ENCODE peak calls at places on chromosomes 1 and 21, in six cellular contexts. S is thoracic aorta; T is CD4-positive, alpha-beta T cell; H is CD8-positive, alpha-beta memory T cell; P is left lung; E is uterus. L is an unnamed sample.

GRCh38 chr1:185479781-185480180 is 162.7 kb upstream of the IVNS1ABP start:
- DNase-seq in S (no peak), T (no peak), H (no peak), P (no peak), E (no peak), L (no peak)

GRCh38 chr21:16193758-16194606 is 464.2 kb downstream of the USP25 start:
- DNase-seq in S (no peak), T (no peak), H (no peak), P (peak), E (peak), L (peak)

GRCh38 chr1:21795075-21795474 is 12.1 kb upstream of the USP48 start:
- DNase-seq in S (no peak), T (no peak), H (no peak), P (no peak), E (no peak), L (no peak)

GRCh38 chr21:34282223-34282622 is 81.6 kb upstream of the KCNE2 start:
- DNase-seq in S (no peak), T (no peak), H (no peak), P (no peak), E (no peak), L (no peak)

GRCh38 chr1:153324912-153325311 is 12.2 kb upstream of the PGLYRP3 start:
- DNase-seq in S (no peak), T (no peak), H (no peak), P (no peak), E (no peak), L (no peak)

GRCh38 chr1:78054559-78054958 is 8.8 kb downstream of the GIPC2 start:
- DNase-seq in S (no peak), T (no peak), H (no peak), P (no peak), E (no peak), L (no peak)

GRCh38 chr1:166164995-166165660 is 1.7 kb downstream of the FAM78B start:
- DNase-seq in S (no peak), T (no peak), H (no peak), P (no peak), E (peak), L (no peak)

GRCh38 chr1:156126701-156127534 is 12.4 kb downstream of the LMNA start:
- DNase-seq in S (no peak), T (peak), H (peak), P (peak), E (peak), L (peak)

GRCh38 chr1:21603177-21604138 is 65.7 kb downstream of the RAP1GAP start:
- DNase-seq in S (no peak), T (no peak), H (no peak), P (no peak), E (no peak), L (no peak)

GRCh38 chr1:150576794-150577556 is 2.4 kb downstream of the MCL1 start:
- DNase-seq in S (no peak), T (no peak), H (peak), P (no peak), E (no peak), L (no peak)

GRCh38 chr21:34668803-34669148 is at the start of gene CLIC6:
- DNase-seq in S (no peak), T (no peak), H (no peak), P (peak), E (no peak), L (no peak)

GRCh38 chr1:147771216-147772125 is 11.1 kb upstream of the GJA5 start:
- DNase-seq in S (peak), T (no peak), H (no peak), P (no peak), E (peak), L (peak)

GRCh38 chr1:63318255-63319068 is 3.9 kb upstream of the FOXD3 start:
- DNase-seq in S (no peak), T (no peak), H (no peak), P (no peak), E (no peak), L (no peak)

GRCh38 chr1:26550946-26551345 is 21.4 kb downstream of the RPS6KA1 start:
- DNase-seq in S (no peak), T (no peak), H (no peak), P (no peak), E (no peak), L (no peak)

GRCh38 chr21:31136891-31137290 is 98.6 kb upstream of the KRTAP19-8 start:
- DNase-seq in S (no peak), T (no peak), H (no peak), P (no peak), E (peak), L (peak)

GRCh38 chr1:186178426-186179043 is 196.5 kb downstream of the TPR start:
- DNase-seq in S (no peak), T (no peak), H (no peak), P (no peak), E (no peak), L (no peak)

GRCh38 chr21:14482165-14482564 is 64.0 kb downstream of the SAMSN1 start:
- DNase-seq in S (no peak), T (peak), H (peak), P (no peak), E (no peak), L (no peak)

GRCh38 chr1:56566040-56566774 is 13.2 kb downstream of the PLPP3 start:
- DNase-seq in S (no peak), T (no peak), H (no peak), P (no peak), E (no peak), L (no peak)

DNA sequence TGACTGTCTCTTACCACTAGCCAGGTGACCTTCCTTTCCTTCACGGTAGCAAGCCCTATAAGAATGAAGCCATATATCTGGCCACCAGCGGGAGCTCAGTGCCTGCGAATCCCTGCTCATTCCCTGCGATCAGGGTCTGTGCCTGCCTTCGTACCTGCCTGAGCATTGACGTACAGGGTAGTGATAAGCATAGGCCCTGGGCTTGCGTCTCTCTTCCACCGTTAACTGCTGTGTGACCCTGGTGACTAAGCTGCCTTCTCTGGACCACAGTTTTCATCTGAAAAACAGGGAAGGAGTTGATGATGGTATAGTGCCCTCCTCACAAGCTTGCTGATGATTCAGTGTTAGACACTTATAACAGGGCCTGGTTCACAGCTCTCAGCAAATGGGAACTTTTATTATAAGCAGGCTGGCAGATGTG is 4.1 kb downstream of the ZC3H12A start:
- DNase-seq in S (no peak), T (peak), H (peak), P (no peak), E (no peak), L (no peak)
- H3K27ac ChIP-seq in S (peak), T (peak), H (peak), P (peak), E (peak), L (peak)

DNA sequence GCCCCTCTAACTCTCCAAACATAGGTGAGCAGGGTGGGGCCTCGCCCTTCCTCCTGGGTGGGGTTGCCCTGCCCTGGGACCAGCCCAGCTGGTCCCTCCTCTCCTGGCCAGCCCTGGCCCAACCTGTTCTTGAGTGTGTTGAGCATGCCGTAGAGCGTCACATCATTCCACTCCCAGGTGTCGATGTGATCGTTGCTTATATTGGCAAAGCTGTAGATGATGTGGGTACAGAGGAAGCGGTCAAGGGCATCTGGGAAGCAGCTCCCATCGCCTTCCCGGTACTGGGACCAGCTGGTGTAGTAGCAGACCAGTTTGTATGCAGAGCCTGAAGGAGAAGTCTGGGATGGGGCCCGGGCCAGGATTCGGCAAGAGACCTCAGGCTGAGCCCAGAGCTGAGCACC is 1.4 kb downstream of the CHI3L1 start:
- DNase-seq in S (no peak), T (no peak), H (no peak), P (no peak), E (no peak), L (no peak)
- H3K27ac ChIP-seq in S (no peak), T (no peak), H (no peak), P (no peak), E (no peak), L (no peak)

GRCh38 chr1:228748431-228748830 is 13.2 kb downstream of the RHOU start:
- DNase-seq in S (no peak), T (no peak), H (peak), P (no peak), E (no peak), L (no peak)
- H3K27ac ChIP-seq in S (no peak), T (no peak), H (no peak), P (no peak), E (no peak), L (no peak)

GRCh38 chr1:15413563-15414449 is 4.1 kb downstream of the EFHD2 start:
- DNase-seq in S (no peak), T (no peak), H (no peak), P (no peak), E (no peak), L (no peak)
- H3K27ac ChIP-seq in S (no peak), T (no peak), H (no peak), P (no peak), E (no peak), L (no peak)

GRCh38 chr1:45787905-45788304 is 15.5 kb upstream of the MAST2 start:
- DNase-seq in S (no peak), T (no peak), H (no peak), P (no peak), E (no peak), L (no peak)

GRCh38 chr1:45785583-45785982 is 17.8 kb upstream of the MAST2 start:
- DNase-seq in S (no peak), T (peak), H (peak), P (no peak), E (no peak), L (no peak)

GRCh38 chr1:45793942-45794604 is 9.3 kb upstream of the MAST2 start:
- DNase-seq in S (no peak), T (no peak), H (no peak), P (no peak), E (no peak), L (peak)

GRCh38 chr1:45792744-45793143 is 10.7 kb upstream of the MAST2 start:
- DNase-seq in S (no peak), T (no peak), H (no peak), P (no peak), E (no peak), L (no peak)

DNA sequence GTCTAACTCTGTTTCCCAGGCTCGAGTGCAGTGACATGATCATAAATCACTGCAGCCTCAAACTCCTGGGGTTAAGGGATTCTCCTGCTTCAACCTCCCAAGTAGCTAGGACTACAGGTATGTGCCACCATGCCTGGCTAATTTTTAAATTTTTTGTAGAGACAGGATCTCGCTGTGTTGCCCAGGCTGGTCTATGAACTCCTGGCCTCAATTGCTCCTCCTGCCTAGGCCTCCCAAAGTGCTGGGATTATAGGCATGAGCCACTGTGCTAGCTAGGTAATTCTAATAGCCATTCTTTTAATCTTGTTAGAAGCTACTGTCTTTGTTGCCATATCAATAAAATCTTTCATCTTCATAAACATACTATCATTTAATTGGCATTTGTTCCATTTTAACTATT is 13.8 kb upstream of the MAST2 start:
- DNase-seq in S (no peak), T (no peak), H (no peak), P (no peak), E (no peak), L (no peak)
- H3K27ac ChIP-seq in S (no peak), T (no peak), H (no peak), P (no peak), E (no peak), L (no peak)

DNA sequence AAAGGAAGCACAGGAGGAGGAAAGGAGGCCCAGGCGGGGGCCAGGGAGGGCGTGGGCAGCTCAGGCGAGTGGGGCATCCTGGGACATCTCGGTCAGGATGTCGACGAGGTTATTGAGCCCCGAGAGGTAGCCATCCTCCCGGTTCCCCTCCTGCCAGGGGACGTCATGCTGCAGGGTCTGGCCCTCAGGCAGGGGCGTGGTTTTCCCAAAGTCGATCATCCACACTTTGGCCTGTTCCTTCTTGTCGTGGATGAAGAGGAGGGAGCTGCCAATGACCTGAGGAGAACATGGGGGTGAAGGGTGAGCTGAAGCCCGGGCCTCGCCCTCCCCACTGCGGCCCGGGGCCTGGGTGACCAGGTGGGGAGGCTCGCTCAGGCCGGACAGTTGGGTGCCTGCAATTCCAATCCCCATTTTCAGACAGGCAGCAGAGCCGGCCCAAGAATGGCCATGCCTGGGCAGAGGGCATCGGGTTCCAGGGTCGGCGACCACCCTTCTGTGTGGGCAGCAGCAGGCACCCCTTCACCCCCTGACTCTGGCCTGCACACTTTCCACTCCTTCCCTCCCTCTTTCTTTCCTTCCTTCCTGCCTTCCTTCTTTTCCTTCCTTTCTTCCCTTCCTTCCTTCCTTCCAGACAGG is 86.2 kb downstream of the STUM start:
- DNase-seq in S (no peak), T (no peak), H (no peak), P (peak), E (no peak), L (no peak)
- H3K27ac ChIP-seq in S (no peak), T (peak), H (no peak), P (no peak), E (peak), L (no peak)

L was measured in Karpas-422.